ENCODE peak calls at places on chromosome 14, in four cellular contexts. B is Peyer's patch, C is IMR-90, H is ovary. W is an unnamed sample.

GRCh38 chr14:64971890-64972785 is at the start of gene RAB15:
- DNase-seq in B (peak), C (peak), H (peak), W (peak)

GRCh38 chr14:81970307-81970706 is 436.7 kb upstream of the SEL1L start:
- DNase-seq in B (no peak), C (no peak), H (no peak), W (no peak)

GRCh38 chr14:28088125-28088524 is 678.5 kb upstream of the FOXG1 start:
- DNase-seq in B (no peak), C (no peak), H (no peak), W (no peak)

GRCh38 chr14:71245659-71246361 is 338.6 kb downstream of the PCNX1 start:
- DNase-seq in B (peak), C (no peak), H (no peak), W (no peak)

GRCh38 chr14:22315336-22315735 is 273.7 kb downstream of the DAD1 start:
- DNase-seq in B (no peak), C (no peak), H (no peak), W (no peak)

GRCh38 chr14:36132826-36133225 is 43.7 kb downstream of the PTCSC3 start:
- DNase-seq in B (no peak), C (no peak), H (no peak), W (no peak)

GRCh38 chr14:60349663-60350365 is 100.8 kb downstream of the PPM1A start:
- DNase-seq in B (peak), C (peak), H (no peak), W (peak)

GRCh38 chr14:37340353-37340752 is 142.6 kb downstream of the MIPOL1 start:
- DNase-seq in B (no peak), C (no peak), H (no peak), W (no peak)

GRCh38 chr14:81386379-81386778 is 13.7 kb downstream of the STON2 start:
- DNase-seq in B (no peak), C (no peak), H (no peak), W (no peak)

GRCh38 chr14:99525699-99526080 is 44.5 kb downstream of the CCNK start:
- DNase-seq in B (no peak), C (no peak), H (peak), W (no peak)

GRCh38 chr14:103541944-103542544 is 13.0 kb downstream of the TRMT61A start:
- DNase-seq in B (no peak), C (no peak), H (peak), W (no peak)

GRCh38 chr14:63378444-63378843 is 59.7 kb upstream of the GPHB5 start:
- DNase-seq in B (no peak), C (no peak), H (no peak), W (no peak)

GRCh38 chr14:99829450-99829849 is 36.2 kb downstream of the EML1 start:
- DNase-seq in B (no peak), C (no peak), H (no peak), W (no peak)

GRCh38 chr14:21258194-21258888 is 10.9 kb downstream of the HNRNPC start:
- DNase-seq in B (no peak), C (no peak), H (no peak), W (no peak)

GRCh38 chr14:31435276-31435675 is 14.9 kb upstream of the HEATR5A start:
- DNase-seq in B (no peak), C (peak), H (no peak), W (peak)

GRCh38 chr14:99822800-99823455 is 29.7 kb downstream of the EML1 start:
- DNase-seq in B (no peak), C (no peak), H (no peak), W (no peak)

GRCh38 chr14:35395283-35395682 is 9.3 kb downstream of the NFKBIA start:
- DNase-seq in B (no peak), C (no peak), H (no peak), W (no peak)

GRCh38 chr14:37559386-37559785 is 35.7 kb downstream of the FOXA1 start:
- DNase-seq in B (no peak), C (peak), H (no peak), W (peak)

GRCh38 chr14:36773136-36773540 is 111.5 kb downstream of the PAX9 start:
- DNase-seq in B (no peak), C (peak), H (no peak), W (no peak)

GRCh38 chr14:31992051-31992450 is 85.1 kb upstream of the ARHGAP5 start:
- DNase-seq in B (no peak), C (peak), H (no peak), W (peak)

GRCh38 chr14:39091716-39092115 is 11.3 kb downstream of the SEC23A start:
- DNase-seq in B (no peak), C (no peak), H (no peak), W (no peak)

GRCh38 chr14:105059917-105060565 is 5.2 kb downstream of the GPR132 start:
- DNase-seq in B (no peak), C (no peak), H (no peak), W (no peak)

GRCh38 chr14:90551733-90552464 is 155.1 kb downstream of the CALM1 start:
- DNase-seq in B (no peak), C (no peak), H (no peak), W (no peak)

GRCh38 chr14:90483551-90483950 is 86.7 kb downstream of the CALM1 start:
- DNase-seq in B (peak), C (no peak), H (no peak), W (no peak)

GRCh38 chr14:34649344-34649743 is 19.4 kb upstream of the SNX6 start:
- DNase-seq in B (no peak), C (peak), H (no peak), W (peak)

GRCh38 chr14:96592591-96593388 is 90.6 kb downstream of the PAPOLA start:
- DNase-seq in B (peak), C (peak), H (no peak), W (peak)

GRCh38 chr14:78104130-78104529 is 66.0 kb upstream of the NRXN3 start:
- DNase-seq in B (no peak), C (no peak), H (no peak), W (no peak)

GRCh38 chr14:51073751-51074150 is 21.2 kb downstream of the TRIM9 start:
- DNase-seq in B (no peak), C (no peak), H (no peak), W (peak)

GRCh38 chr14:99256483-99256874 is 15.5 kb downstream of the BCL11B start:
- DNase-seq in B (no peak), C (no peak), H (no peak), W (no peak)

GRCh38 chr14:30528119-30528518 is 30.8 kb upstream of the G2E3 start:
- DNase-seq in B (no peak), C (no peak), H (no peak), W (no peak)

GRCh38 chr14:51776102-51776894 is 84.1 kb upstream of the GNG2 start:
- DNase-seq in B (no peak), C (peak), H (peak), W (peak)

GRCh38 chr14:89339579-89339978 is 77.5 kb downstream of the FOXN3 start:
- DNase-seq in B (no peak), C (no peak), H (no peak), W (no peak)

GRCh38 chr14:34211732-34212131 is 250.3 kb downstream of the SPTSSA start:
- DNase-seq in B (no peak), C (no peak), H (no peak), W (no peak)

GRCh38 chr14:32710351-32711102 is 228.2 kb upstream of the NPAS3 start:
- DNase-seq in B (no peak), C (peak), H (no peak), W (peak)

GRCh38 chr14:71438684-71439083 is 493.5 kb upstream of the RGS6 start:
- DNase-seq in B (no peak), C (peak), H (no peak), W (peak)

GRCh38 chr14:30077946-30078345 is 150.3 kb upstream of the PRKD1 start:
- DNase-seq in B (no peak), C (no peak), H (no peak), W (no peak)

GRCh38 chr14:35341454-35342159 is 49.4 kb downstream of the PSMA6 start:
- DNase-seq in B (peak), C (peak), H (peak), W (peak)

GRCh38 chr14:32980178-32980886 is 41.7 kb downstream of the NPAS3 start:
- DNase-seq in B (no peak), C (no peak), H (no peak), W (no peak)

GRCh38 chr14:104970231-104971068 is 7.7 kb downstream of the AHNAK2 start:
- DNase-seq in B (peak), C (peak), H (peak), W (peak)

DNA sequence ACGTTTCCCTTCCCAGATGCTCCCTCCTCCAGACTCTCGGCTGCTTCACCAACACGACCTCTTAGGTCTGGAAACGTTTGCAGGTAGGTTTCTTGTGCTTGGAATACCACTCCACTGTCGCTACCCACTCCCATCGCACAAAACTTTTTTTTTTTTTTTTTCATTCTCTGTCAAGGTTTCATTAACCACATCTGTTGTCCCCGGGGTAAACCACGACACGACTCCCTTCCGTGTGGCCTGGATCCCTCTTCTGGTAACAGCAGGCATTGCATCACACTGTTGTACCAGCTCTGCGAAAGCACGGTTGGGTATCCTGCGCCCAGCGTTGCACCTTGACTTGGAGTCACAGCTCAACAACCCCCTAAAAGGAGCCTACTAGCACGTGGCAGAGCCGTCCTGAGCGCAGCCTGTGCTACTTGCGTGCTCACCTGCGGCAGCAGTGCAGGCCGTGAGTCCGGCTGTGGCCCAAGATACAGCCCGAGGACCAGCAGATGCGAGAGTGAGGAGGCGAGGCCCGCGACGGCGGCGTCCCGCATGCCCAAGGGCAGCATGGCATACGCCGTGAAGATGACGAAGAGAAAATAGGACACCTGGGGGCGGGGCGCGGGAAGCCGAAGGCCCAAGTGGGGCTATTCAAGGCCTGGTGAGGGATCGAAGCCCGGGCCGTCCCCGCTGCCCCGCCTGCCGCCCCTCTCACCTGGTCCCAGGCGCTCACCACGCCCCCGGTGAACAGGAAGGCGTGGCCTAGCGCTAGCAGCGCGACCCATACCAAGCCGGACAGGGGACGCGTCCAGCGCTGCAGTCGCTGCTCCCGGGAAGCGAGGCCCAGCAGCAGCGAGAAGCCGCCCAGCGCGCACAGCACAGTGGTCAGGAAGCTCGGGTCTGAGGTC is 2.5 kb downstream of the ADCY4 start:
- DNase-seq in B (peak), C (peak), H (peak), W (peak)
- H3K4me3 ChIP-seq in B (peak), C (no peak), H (peak), W (no peak)

GRCh38 chr14:74259513-74259912 is 20.3 kb downstream of the VSX2 start:
- DNase-seq in B (no peak), C (no peak), H (no peak), W (no peak)

GRCh38 chr14:74255281-74255680 is 16.0 kb downstream of the VSX2 start:
- DNase-seq in B (no peak), C (no peak), H (no peak), W (no peak)

GRCh38 chr14:74258705-74259035 is 19.4 kb downstream of the VSX2 start:
- DNase-seq in B (no peak), C (no peak), H (no peak), W (no peak)

GRCh38 chr14:74257988-74258704 is 18.9 kb downstream of the VSX2 start:
- DNase-seq in B (no peak), C (no peak), H (no peak), W (no peak)

GRCh38 chr14:74257078-74257987 is 18.1 kb downstream of the VSX2 start:
- DNase-seq in B (peak), C (peak), H (peak), W (peak)
- TF ChIP-seq CTCF in B (peak), C (peak), H (peak), W (peak)

GRCh38 chr14:101711041-101711861 is 50.3 kb upstream of the PPP2R5C start:
- DNase-seq in B (no peak), C (no peak), H (no peak), W (no peak)
- H3K4me3 ChIP-seq in B (no peak), C (no peak), H (no peak), W (no peak)

DNA sequence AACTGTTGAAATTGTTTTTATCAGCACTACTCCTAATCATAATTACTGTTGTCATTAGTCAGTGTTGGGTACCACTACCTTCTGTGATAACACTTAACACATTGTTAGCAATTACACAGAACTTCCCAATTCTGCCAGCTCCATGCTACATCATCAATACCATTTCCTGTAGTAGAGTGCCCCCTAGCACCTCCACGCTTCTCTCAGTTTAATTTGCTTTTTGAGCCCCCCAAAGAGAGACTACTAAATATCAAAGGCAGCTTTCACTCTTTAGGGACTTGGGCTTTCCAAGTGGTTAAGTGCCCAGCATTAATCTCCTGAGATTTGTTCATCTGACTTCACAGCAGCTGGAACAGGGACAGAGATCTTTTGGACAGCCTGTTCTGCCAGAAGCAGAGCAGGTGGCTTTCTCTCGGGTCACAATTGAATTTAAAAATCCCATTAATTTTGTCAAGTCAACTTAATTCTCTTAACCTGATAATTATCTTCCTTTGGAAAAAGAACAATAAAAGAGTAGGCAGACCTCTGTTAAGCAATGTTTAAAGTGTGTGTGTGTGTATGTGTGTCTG is 954.9 kb downstream of the DIO2 start:
- DNase-seq in B (no peak), C (no peak), H (no peak), W (no peak)
- TF ChIP-seq CTCF in B (no peak), C (no peak), H (no peak), W (no peak)

DNA sequence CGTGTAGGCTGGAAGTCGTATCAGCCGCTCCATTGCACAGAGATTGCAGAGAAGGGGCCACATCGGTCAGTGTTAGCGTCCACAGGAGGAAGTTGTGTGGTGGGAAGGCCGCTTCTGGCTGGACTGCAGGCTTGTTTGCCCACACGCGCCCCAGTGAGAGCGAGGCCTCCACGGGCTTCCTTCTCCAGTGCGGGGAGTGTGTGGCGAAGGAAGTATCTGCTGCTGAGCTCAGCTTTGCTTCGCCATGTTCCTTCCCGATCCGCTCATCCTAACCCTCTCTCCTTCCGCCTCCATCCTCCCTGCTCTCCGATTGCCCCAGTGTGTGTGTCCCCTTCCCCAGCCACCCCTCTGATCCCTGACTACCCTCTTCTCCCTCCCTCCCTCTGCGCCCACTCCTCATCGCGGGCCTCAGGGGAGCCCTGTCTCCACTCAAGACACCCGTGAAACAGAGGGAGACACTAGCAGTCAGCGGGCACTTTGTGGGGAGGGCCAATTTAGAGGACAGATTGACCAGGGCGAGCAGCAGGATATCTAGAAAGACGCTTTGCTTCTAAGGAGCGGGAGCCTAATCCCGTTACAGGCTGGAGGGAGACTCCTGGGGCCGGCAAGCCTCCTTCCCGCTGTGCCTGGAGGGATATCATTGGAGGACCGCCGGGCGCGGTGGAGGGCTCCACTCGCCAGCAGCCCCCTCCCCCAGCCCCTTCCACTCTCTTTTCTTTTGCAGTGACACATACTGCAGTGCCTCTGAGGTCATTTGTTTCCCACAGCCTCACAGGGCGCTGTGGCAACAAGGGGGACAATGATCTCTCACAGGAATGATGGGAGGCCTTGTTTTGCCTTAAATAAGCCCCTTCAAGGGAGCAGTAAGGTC is 428.8 kb downstream of the ZFP36L1 start:
- DNase-seq in B (peak), C (peak), H (peak), W (peak)
- H3K4me3 ChIP-seq in B (no peak), C (no peak), H (no peak), W (no peak)

GRCh38 chr14:102086346-102086971 is 385 bp downstream of the HSP90AA1 start:
- DNase-seq in B (peak), C (peak), H (peak), W (peak)

GRCh38 chr14:102088012-102088792 is 1.4 kb upstream of the HSP90AA1 start:
- DNase-seq in B (peak), C (no peak), H (peak), W (peak)

GRCh38 chr14:102085503-102085902 is 1.3 kb downstream of the HSP90AA1 start:
- DNase-seq in B (no peak), C (no peak), H (no peak), W (no peak)

GRCh38 chr14:102087762-102088011 is 843 bp upstream of the HSP90AA1 start:
- DNase-seq in B (no peak), C (no peak), H (no peak), W (no peak)

DNA sequence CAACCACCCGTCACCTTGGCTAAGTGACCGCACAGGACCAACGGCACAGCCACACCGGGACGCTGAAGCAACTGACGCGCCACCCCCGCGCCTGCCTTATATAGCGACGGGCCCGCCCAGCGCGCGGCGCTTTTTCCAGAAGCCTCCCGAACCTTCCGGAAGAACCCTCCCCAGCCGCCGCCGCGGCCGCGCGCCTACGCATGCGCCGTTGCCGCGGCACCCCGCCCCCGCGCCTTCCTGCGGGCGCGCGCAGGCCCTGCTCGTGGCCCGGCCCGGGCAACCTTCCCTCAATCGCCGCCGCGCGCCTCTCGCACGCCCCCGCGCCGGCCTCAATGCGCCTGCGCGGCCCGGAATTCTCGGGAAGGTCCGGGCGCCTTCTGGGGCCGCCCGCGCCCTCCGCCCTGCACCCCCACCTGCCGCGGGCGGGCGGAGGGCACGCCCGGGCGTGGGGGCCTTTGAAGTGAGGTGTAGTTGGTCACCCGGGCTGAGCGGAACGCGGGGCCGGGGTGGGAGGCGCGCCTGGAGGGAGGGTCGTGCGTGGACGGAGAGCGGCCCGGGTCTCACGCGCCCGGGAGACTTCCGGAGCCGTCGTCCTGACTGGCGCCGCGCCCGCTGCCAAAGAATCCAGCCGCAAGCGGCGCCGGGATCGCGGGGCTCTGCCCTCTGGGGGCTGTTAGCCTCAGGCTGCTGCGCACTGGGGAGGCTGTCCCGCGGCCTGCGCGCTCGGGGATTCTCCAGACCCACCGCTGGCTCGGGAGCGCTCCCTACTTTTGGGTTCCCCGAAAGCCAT is at the start of gene HSP90AA1:
- DNase-seq in B (peak), C (peak), H (peak), W (peak)
- TF ChIP-seq CTCF in B (peak), C (peak), H (no peak), W (no peak)